ENCODE peak calls at places on chromosome 13, in seven cellular contexts. One of them, this sample, is unnamed.

GRCh38 chr13:106496072-106496997 is 39.1 kb downstream of the EFNB2 start:
- DNase-seq in activated T-helper 2 cell treated with anti-CD3 and anti-CD28 coated beads, Interferon-gamma antibody, Interleukin-2, Interleukin-4, amounts not matched to agents 10 μg/mL and 5 μg/mL and 100 μg/mL, durations not matched to agents 14 hours and 24 hours and 36 hours: no peak
- DNase-seq in germinal center: no peak
- DNase-seq in activated naive CD4-positive, alpha-beta T cell treated with anti-CD3 and anti-CD28 coated beads, Interleukin-2, amount 50 U/mL, for 16 hours: no peak
- DNase-seq in skeletal muscle cell: no peak
- DNase-seq in stimulated activated CD8-positive, alpha-beta memory T cell treated with anti-CD3 and anti-CD28 coated beads, Interleukin-2, amount 100 ng/mL, for 48 hours: no peak
- DNase-seq in T-helper 17 cell: no peak
- DNase-seq in this sample: no peak

GRCh38 chr13:22744688-22745452 is 435.9 kb upstream of the SGCG start:
- DNase-seq in germinal center: no peak
- DNase-seq in stimulated activated CD8-positive, alpha-beta memory T cell treated with anti-CD3 and anti-CD28 coated beads, Interleukin-2, amount 100 ng/mL, for 48 hours: no peak
- DNase-seq in T-helper 17 cell: no peak
- DNase-seq in activated T-helper 2 cell treated with anti-CD3 and anti-CD28 coated beads, Interferon-gamma antibody, Interleukin-2, Interleukin-4, amounts not matched to agents 10 μg/mL and 5 μg/mL and 100 μg/mL, durations not matched to agents 14 hours and 24 hours and 36 hours: no peak
- DNase-seq in activated naive CD4-positive, alpha-beta T cell treated with anti-CD3 and anti-CD28 coated beads, Interleukin-2, amount 50 U/mL, for 16 hours: no peak
- DNase-seq in skeletal muscle cell: no peak
- DNase-seq in this sample: no peak

GRCh38 chr13:29925457-29925856 is 75.0 kb upstream of the UBL3 start:
- DNase-seq in stimulated activated CD8-positive, alpha-beta memory T cell treated with anti-CD3 and anti-CD28 coated beads, Interleukin-2, amount 100 ng/mL, for 48 hours: no peak
- DNase-seq in activated T-helper 2 cell treated with anti-CD3 and anti-CD28 coated beads, Interferon-gamma antibody, Interleukin-2, Interleukin-4, amounts not matched to agents 10 μg/mL and 5 μg/mL and 100 μg/mL, durations not matched to agents 14 hours and 24 hours and 36 hours: no peak
- DNase-seq in activated naive CD4-positive, alpha-beta T cell treated with anti-CD3 and anti-CD28 coated beads, Interleukin-2, amount 50 U/mL, for 16 hours: no peak
- DNase-seq in T-helper 17 cell: no peak
- DNase-seq in skeletal muscle cell: peak
- DNase-seq in germinal center: no peak
- DNase-seq in this sample: no peak

GRCh38 chr13:67139551-67139950 is 90.6 kb downstream of the PCDH9 start:
- DNase-seq in activated T-helper 2 cell treated with anti-CD3 and anti-CD28 coated beads, Interferon-gamma antibody, Interleukin-2, Interleukin-4, amounts not matched to agents 10 μg/mL and 5 μg/mL and 100 μg/mL, durations not matched to agents 14 hours and 24 hours and 36 hours: no peak
- DNase-seq in skeletal muscle cell: no peak
- DNase-seq in germinal center: no peak
- DNase-seq in stimulated activated CD8-positive, alpha-beta memory T cell treated with anti-CD3 and anti-CD28 coated beads, Interleukin-2, amount 100 ng/mL, for 48 hours: no peak
- DNase-seq in activated naive CD4-positive, alpha-beta T cell treated with anti-CD3 and anti-CD28 coated beads, Interleukin-2, amount 50 U/mL, for 16 hours: no peak
- DNase-seq in T-helper 17 cell: no peak
- DNase-seq in this sample: no peak

GRCh38 chr13:31029129-31029528 is 96.7 kb downstream of the TEX26 start:
- DNase-seq in T-helper 17 cell: no peak
- DNase-seq in skeletal muscle cell: no peak
- DNase-seq in activated naive CD4-positive, alpha-beta T cell treated with anti-CD3 and anti-CD28 coated beads, Interleukin-2, amount 50 U/mL, for 16 hours: no peak
- DNase-seq in germinal center: no peak
- DNase-seq in activated T-helper 2 cell treated with anti-CD3 and anti-CD28 coated beads, Interferon-gamma antibody, Interleukin-2, Interleukin-4, amounts not matched to agents 10 μg/mL and 5 μg/mL and 100 μg/mL, durations not matched to agents 14 hours and 24 hours and 36 hours: no peak
- DNase-seq in stimulated activated CD8-positive, alpha-beta memory T cell treated with anti-CD3 and anti-CD28 coated beads, Interleukin-2, amount 100 ng/mL, for 48 hours: no peak
- DNase-seq in this sample: no peak

GRCh38 chr13:99468971-99469545 is 32.2 kb upstream of the TM9SF2 start:
- DNase-seq in T-helper 17 cell: no peak
- DNase-seq in activated naive CD4-positive, alpha-beta T cell treated with anti-CD3 and anti-CD28 coated beads, Interleukin-2, amount 50 U/mL, for 16 hours: no peak
- DNase-seq in germinal center: no peak
- DNase-seq in skeletal muscle cell: no peak
- DNase-seq in activated T-helper 2 cell treated with anti-CD3 and anti-CD28 coated beads, Interferon-gamma antibody, Interleukin-2, Interleukin-4, amounts not matched to agents 10 μg/mL and 5 μg/mL and 100 μg/mL, durations not matched to agents 14 hours and 24 hours and 36 hours: no peak
- DNase-seq in stimulated activated CD8-positive, alpha-beta memory T cell treated with anti-CD3 and anti-CD28 coated beads, Interleukin-2, amount 100 ng/mL, for 48 hours: no peak
- DNase-seq in this sample: no peak

GRCh38 chr13:47764817-47765216 is 236.3 kb downstream of the SUCLA2 start:
- DNase-seq in stimulated activated CD8-positive, alpha-beta memory T cell treated with anti-CD3 and anti-CD28 coated beads, Interleukin-2, amount 100 ng/mL, for 48 hours: no peak
- DNase-seq in T-helper 17 cell: no peak
- DNase-seq in activated T-helper 2 cell treated with anti-CD3 and anti-CD28 coated beads, Interferon-gamma antibody, Interleukin-2, Interleukin-4, amounts not matched to agents 10 μg/mL and 5 μg/mL and 100 μg/mL, durations not matched to agents 14 hours and 24 hours and 36 hours: no peak
- DNase-seq in activated naive CD4-positive, alpha-beta T cell treated with anti-CD3 and anti-CD28 coated beads, Interleukin-2, amount 50 U/mL, for 16 hours: no peak
- DNase-seq in skeletal muscle cell: no peak
- DNase-seq in germinal center: no peak
- DNase-seq in this sample: no peak

GRCh38 chr13:81247711-81248110 is 906.8 kb upstream of the SPRY2 start:
- DNase-seq in T-helper 17 cell: no peak
- DNase-seq in stimulated activated CD8-positive, alpha-beta memory T cell treated with anti-CD3 and anti-CD28 coated beads, Interleukin-2, amount 100 ng/mL, for 48 hours: no peak
- DNase-seq in germinal center: no peak
- DNase-seq in activated T-helper 2 cell treated with anti-CD3 and anti-CD28 coated beads, Interferon-gamma antibody, Interleukin-2, Interleukin-4, amounts not matched to agents 10 μg/mL and 5 μg/mL and 100 μg/mL, durations not matched to agents 14 hours and 24 hours and 36 hours: no peak
- DNase-seq in skeletal muscle cell: no peak
- DNase-seq in activated naive CD4-positive, alpha-beta T cell treated with anti-CD3 and anti-CD28 coated beads, Interleukin-2, amount 50 U/mL, for 16 hours: no peak
- DNase-seq in this sample: no peak

GRCh38 chr13:39273953-39274352 is 235.7 kb downstream of the NHLRC3 start:
- DNase-seq in activated T-helper 2 cell treated with anti-CD3 and anti-CD28 coated beads, Interferon-gamma antibody, Interleukin-2, Interleukin-4, amounts not matched to agents 10 μg/mL and 5 μg/mL and 100 μg/mL, durations not matched to agents 14 hours and 24 hours and 36 hours: no peak
- DNase-seq in stimulated activated CD8-positive, alpha-beta memory T cell treated with anti-CD3 and anti-CD28 coated beads, Interleukin-2, amount 100 ng/mL, for 48 hours: no peak
- DNase-seq in germinal center: no peak
- DNase-seq in T-helper 17 cell: no peak
- DNase-seq in activated naive CD4-positive, alpha-beta T cell treated with anti-CD3 and anti-CD28 coated beads, Interleukin-2, amount 50 U/mL, for 16 hours: no peak
- DNase-seq in skeletal muscle cell: peak
- DNase-seq in this sample: no peak

GRCh38 chr13:105655046-105655445 is 880.4 kb downstream of the EFNB2 start:
- DNase-seq in skeletal muscle cell: peak
- DNase-seq in T-helper 17 cell: no peak
- DNase-seq in activated T-helper 2 cell treated with anti-CD3 and anti-CD28 coated beads, Interferon-gamma antibody, Interleukin-2, Interleukin-4, amounts not matched to agents 10 μg/mL and 5 μg/mL and 100 μg/mL, durations not matched to agents 14 hours and 24 hours and 36 hours: no peak
- DNase-seq in activated naive CD4-positive, alpha-beta T cell treated with anti-CD3 and anti-CD28 coated beads, Interleukin-2, amount 50 U/mL, for 16 hours: no peak
- DNase-seq in germinal center: no peak
- DNase-seq in stimulated activated CD8-positive, alpha-beta memory T cell treated with anti-CD3 and anti-CD28 coated beads, Interleukin-2, amount 100 ng/mL, for 48 hours: no peak
- DNase-seq in this sample: no peak

GRCh38 chr13:59398127-59398526 is 765.6 kb downstream of the DIAPH3 start:
- DNase-seq in activated naive CD4-positive, alpha-beta T cell treated with anti-CD3 and anti-CD28 coated beads, Interleukin-2, amount 50 U/mL, for 16 hours: no peak
- DNase-seq in skeletal muscle cell: no peak
- DNase-seq in stimulated activated CD8-positive, alpha-beta memory T cell treated with anti-CD3 and anti-CD28 coated beads, Interleukin-2, amount 100 ng/mL, for 48 hours: no peak
- DNase-seq in T-helper 17 cell: no peak
- DNase-seq in activated T-helper 2 cell treated with anti-CD3 and anti-CD28 coated beads, Interferon-gamma antibody, Interleukin-2, Interleukin-4, amounts not matched to agents 10 μg/mL and 5 μg/mL and 100 μg/mL, durations not matched to agents 14 hours and 24 hours and 36 hours: no peak
- DNase-seq in germinal center: no peak
- DNase-seq in this sample: no peak

GRCh38 chr13:24923305-24923640 is 159.3 kb downstream of the RNF17 start:
- DNase-seq in activated naive CD4-positive, alpha-beta T cell treated with anti-CD3 and anti-CD28 coated beads, Interleukin-2, amount 50 U/mL, for 16 hours: no peak
- DNase-seq in T-helper 17 cell: no peak
- DNase-seq in activated T-helper 2 cell treated with anti-CD3 and anti-CD28 coated beads, Interferon-gamma antibody, Interleukin-2, Interleukin-4, amounts not matched to agents 10 μg/mL and 5 μg/mL and 100 μg/mL, durations not matched to agents 14 hours and 24 hours and 36 hours: no peak
- DNase-seq in skeletal muscle cell: peak
- DNase-seq in stimulated activated CD8-positive, alpha-beta memory T cell treated with anti-CD3 and anti-CD28 coated beads, Interleukin-2, amount 100 ng/mL, for 48 hours: no peak
- DNase-seq in germinal center: peak
- DNase-seq in this sample: no peak

GRCh38 chr13:111531505-111531904 is 211.1 kb downstream of the TEX29 start:
- DNase-seq in stimulated activated CD8-positive, alpha-beta memory T cell treated with anti-CD3 and anti-CD28 coated beads, Interleukin-2, amount 100 ng/mL, for 48 hours: no peak
- DNase-seq in T-helper 17 cell: no peak
- DNase-seq in skeletal muscle cell: no peak
- DNase-seq in activated naive CD4-positive, alpha-beta T cell treated with anti-CD3 and anti-CD28 coated beads, Interleukin-2, amount 50 U/mL, for 16 hours: no peak
- DNase-seq in germinal center: no peak
- DNase-seq in activated T-helper 2 cell treated with anti-CD3 and anti-CD28 coated beads, Interferon-gamma antibody, Interleukin-2, Interleukin-4, amounts not matched to agents 10 μg/mL and 5 μg/mL and 100 μg/mL, durations not matched to agents 14 hours and 24 hours and 36 hours: no peak
- DNase-seq in this sample: no peak